ENCODE peak calls at places on chromosomes 12 and 14, in five cellular contexts. J is aorta, T is Panc1, H is adipocyte, A is IMR-90. I is an unnamed sample.
A peak's percentile ranks its signal among the peaks of the same experiment; 100 is the strongest.

GRCh38 chr14:92625213-92625612 is 111.6 kb downstream of the RIN3 start:
- DNase-seq in J (no peak), T (no peak), H (peak; percentile 81), A (peak; percentile 96), I (no peak)

GRCh38 chr12:127149226-127149964 is 1117.6 kb upstream of the TMEM132C start:
- DNase-seq in J (no peak), T (no peak), H (peak; percentile 40), A (peak; percentile 68), I (no peak)

GRCh38 chr12:9243999-9244649 is 35.9 kb upstream of the PZP start:
- DNase-seq in J (no peak), T (no peak), H (no peak), A (no peak), I (no peak)

GRCh38 chr14:65075628-65076325 is 26.5 kb downstream of the MAX start:
- DNase-seq in J (no peak), T (no peak), H (no peak), A (no peak), I (no peak)

GRCh38 chr12:109027767-109028166 is 6.9 kb upstream of the SVOP start:
- DNase-seq in J (no peak), T (no peak), H (peak; percentile 44), A (peak; percentile 64), I (no peak)

GRCh38 chr14:65074449-65075155 is 27.7 kb downstream of the MAX start:
- DNase-seq in J (no peak), T (no peak), H (no peak), A (no peak), I (no peak)

GRCh38 chr14:104585966-104586702 is 6.6 kb downstream of the C14orf180 start:
- DNase-seq in J (peak; percentile 86), T (no peak), H (no peak), A (no peak), I (peak; percentile 94)

GRCh38 chr12:101966496-101966895 is 89.1 kb downstream of the DRAM1 start:
- DNase-seq in J (no peak), T (no peak), H (no peak), A (no peak), I (no peak)

GRCh38 chr12:2372735-2373134 is 319.9 kb downstream of the CACNA1C start:
- DNase-seq in J (peak; percentile 89), T (no peak), H (peak; percentile 44), A (no peak), I (no peak)

GRCh38 chr14:99215277-99215676 is 56.7 kb downstream of the BCL11B start:
- DNase-seq in J (peak; percentile 59), T (no peak), H (peak; percentile 93), A (no peak), I (no peak)

GRCh38 chr12:119547016-119547415 is 46.6 kb upstream of the TMEM233 start:
- DNase-seq in J (no peak), T (no peak), H (no peak), A (no peak), I (no peak)

GRCh38 chr12:118060301-118061010 is 523 bp downstream of the WSB2 start:
- DNase-seq in J (peak; percentile 87), T (no peak), H (peak; percentile 76), A (no peak), I (peak; percentile 89)

GRCh38 chr12:15152456-15152855 is 68.8 kb downstream of the RERG start:
- DNase-seq in J (no peak), T (no peak), H (no peak), A (no peak), I (no peak)

GRCh38 chr12:12902036-12902435 is 10.7 kb downstream of the GPRC5A start:
- DNase-seq in J (peak; percentile 32), T (no peak), H (peak; percentile 60), A (peak; percentile 74), I (no peak)

GRCh38 chr12:88566430-88566829 is 13.8 kb downstream of the KITLG start:
- DNase-seq in J (no peak), T (no peak), H (peak; percentile 50), A (no peak), I (no peak)

GRCh38 chr12:11978985-11979384 is 91.8 kb upstream of the BCL2L14 start:
- DNase-seq in J (no peak), T (no peak), H (peak; percentile 3), A (peak; percentile 28), I (no peak)

GRCh38 chr14:50000215-50001145 is 107.6 kb downstream of the ARF6 start:
- DNase-seq in J (peak; percentile 90), T (no peak), H (peak; percentile 93), A (peak; percentile 84), I (peak; percentile 88)

GRCh38 chr12:1634149-1634548 is 5.1 kb downstream of the WNT5B start:
- DNase-seq in J (no peak), T (no peak), H (no peak), A (no peak), I (no peak)

GRCh38 chr12:24668563-24668962 is 280.3 kb downstream of the BCAT1 start:
- DNase-seq in J (no peak), T (no peak), H (no peak), A (peak; percentile 44), I (no peak)

GRCh38 chr14:42533476-42533875 is 926.8 kb downstream of the LRFN5 start:
- DNase-seq in J (no peak), T (no peak), H (no peak), A (no peak), I (no peak)

GRCh38 chr12:102567031-102567985 is 86.9 kb upstream of the IGF1 start:
- DNase-seq in J (no peak), T (no peak), H (peak; percentile 74), A (peak; percentile 74), I (no peak)

GRCh38 chr12:130916251-130916911 is 37.3 kb upstream of the ADGRD1 start:
- DNase-seq in J (peak; percentile 83), T (peak; percentile 28), H (peak; percentile 78), A (peak; percentile 28), I (no peak)

GRCh38 chr12:89951050-89951693 is 242.5 kb upstream of the ATP2B1 start:
- DNase-seq in J (no peak), T (no peak), H (peak; percentile 36), A (peak; percentile 84), I (no peak)

GRCh38 chr12:112686373-112686772 is 105.2 kb upstream of the RPH3A start:
- DNase-seq in J (no peak), T (no peak), H (peak; percentile 7), A (peak; percentile 3), I (no peak)

GRCh38 chr12:3336606-3337311 is 154.2 kb upstream of the PRMT8 start:
- DNase-seq in J (peak; percentile 50), T (no peak), H (no peak), A (no peak), I (no peak)

GRCh38 chr12:57091633-57092528 is 3.0 kb downstream of the NAB2 start:
- DNase-seq in J (peak; percentile 70), T (no peak), H (no peak), A (no peak), I (no peak)

GRCh38 chr12:103807561-103808238 is 33.3 kb downstream of the NT5DC3 start:
- DNase-seq in J (no peak), T (no peak), H (no peak), A (no peak), I (no peak)

GRCh38 chr12:50006754-50007442 is 18.4 kb downstream of the RACGAP1 start:
- DNase-seq in J (no peak), T (no peak), H (peak; percentile 42), A (peak; percentile 49), I (no peak)

GRCh38 chr14:81990312-81990761 is 456.7 kb upstream of the SEL1L start:
- DNase-seq in J (no peak), T (peak; percentile 38), H (peak; percentile 79), A (peak; percentile 45), I (no peak)

GRCh38 chr12:62519043-62519442 is 52.4 kb downstream of the MON2 start:
- DNase-seq in J (no peak), T (no peak), H (no peak), A (no peak), I (peak; percentile 92)

GRCh38 chr14:21796912-21797311 is 123.3 kb upstream of the OR4E1 start:
- DNase-seq in J (no peak), T (no peak), H (no peak), A (peak; percentile 1), I (no peak)

GRCh38 chr12:25438638-25439037 is 114.4 kb downstream of the LMNTD1 start:
- DNase-seq in J (no peak), T (no peak), H (peak; percentile 49), A (peak; percentile 63), I (no peak)

GRCh38 chr14:103541494-103541943 is 12.5 kb downstream of the TRMT61A start:
- DNase-seq in J (no peak), T (no peak), H (no peak), A (no peak), I (peak; percentile 70)
- H3K4me1 ChIP-seq in J (no peaks in the 10 kb centered on the region), T (peaks cover 56% of the 10 kb centered on the region), H (peaks cover 79% of the 10 kb centered on the region), A (peaks cover 25% of the 10 kb centered on the region), I (no peaks in the 10 kb centered on the region)

GRCh38 chr14:90678420-90678819 is 137.8 kb downstream of the TTC7B start:
- DNase-seq in J (no peak), T (no peak), H (peak; percentile 69), A (peak; percentile 60), I (no peak)

GRCh38 chr14:90677484-90678045 is 138.7 kb downstream of the TTC7B start:
- DNase-seq in J (no peak), T (no peak), H (peak; percentile 81), A (peak; percentile 79), I (no peak)

GRCh38 chr14:90675399-90675798 is 140.8 kb downstream of the TTC7B start:
- DNase-seq in J (peak; percentile 80), T (no peak), H (peak; percentile 75), A (peak; percentile 75), I (no peak)

GRCh38 chr14:90676356-90676755 is 139.9 kb downstream of the TTC7B start:
- DNase-seq in J (no peak), T (no peak), H (no peak), A (peak; percentile 32), I (no peak)

GRCh38 chr14:90676859-90677258 is 139.4 kb downstream of the TTC7B start:
- DNase-seq in J (no peak), T (no peak), H (peak; percentile 65), A (peak; percentile 66), I (no peak)
- H3K4me1 ChIP-seq in J (no peaks in the 10 kb centered on the region), T (no peaks in the 10 kb centered on the region), H (peaks cover 40% of the 10 kb centered on the region), A (peaks cover 18% of the 10 kb centered on the region), I (peaks cover 2% of the 10 kb centered on the region)

GRCh38 chr12:53211476-53212381 is 4.7 kb upstream of the ITGB7 start:
- DNase-seq in J (no peak), T (no peak), H (no peak), A (no peak), I (peak; percentile 44)
- H3K4me1 ChIP-seq in J (no peaks in the 10 kb centered on the region), T (peaks cover 13% of the 10 kb centered on the region), H (peaks cover 21% of the 10 kb centered on the region), A (peaks cover 7% of the 10 kb centered on the region), I (peaks cover 34% of the 10 kb centered on the region)

DNA sequence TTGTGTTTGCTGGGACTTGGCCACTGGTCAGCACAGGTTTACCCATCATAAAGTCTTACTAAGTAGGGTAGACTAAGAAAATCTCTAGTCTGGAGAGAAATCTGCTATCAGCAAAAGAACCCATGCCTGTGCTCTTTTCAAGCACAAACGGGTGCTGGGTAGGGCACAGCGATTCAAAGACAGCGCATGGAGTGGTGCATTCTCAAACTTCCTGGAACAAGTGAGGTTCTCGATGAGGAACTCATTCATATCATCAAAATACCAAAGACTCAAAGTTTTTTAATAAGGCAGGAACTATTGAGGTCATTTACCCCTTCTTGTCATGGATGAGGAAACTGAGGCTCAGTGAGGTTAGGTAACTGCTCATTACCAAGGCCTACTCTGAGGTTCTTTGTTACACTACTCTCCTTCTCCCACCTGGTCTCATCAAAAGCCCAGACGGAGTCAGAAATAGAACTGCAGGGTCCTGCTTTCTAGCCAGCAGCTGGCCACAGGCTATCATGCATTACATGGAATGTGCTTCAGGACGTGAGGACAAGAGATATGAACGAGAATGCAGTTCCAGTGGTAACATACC is 390.3 kb downstream of the ZFP36L1 start:
- DNase-seq in J (no peak), T (no peak), H (no peak), A (no peak), I (no peak)
- H3K4me1 ChIP-seq in J (peaks cover 15% of the 10 kb centered on the region), T (no peaks in the 10 kb centered on the region), H (peaks cover 22% of the 10 kb centered on the region), A (peaks cover 27% of the 10 kb centered on the region), I (peaks cover 12% of the 10 kb centered on the region)

GRCh38 chr12:69910739-69911138 is 85.7 kb downstream of the MYRFL start:
- DNase-seq in J (no peak), T (no peak), H (no peak), A (no peak), I (no peak)
- H3K4me1 ChIP-seq in J (no peaks in the 10 kb centered on the region), T (no peaks in the 10 kb centered on the region), H (peaks cover 8% of the 10 kb centered on the region), A (no peaks in the 10 kb centered on the region), I (no peaks in the 10 kb centered on the region)